ENCODE peak calls at places on chromosomes 13 and 19, in seven cellular contexts. C, Z, J, A, N, M and G are unnamed samples.

GRCh38 chr19:51289635-51290034 is 21.8 kb upstream of the IGLON5 start:
- DNase-seq in C (no peak), A (no peak), N (no peak), J (no peak), M (no peak), Z (no peak), G (no peak)

GRCh38 chr13:112720814-112721197 is 31.0 kb downstream of the ATP11A start:
- DNase-seq in A (no peak), M (no peak), N (no peak), J (no peak), Z (no peak), C (no peak), G (no peak)

GRCh38 chr13:43269037-43269476 is 245.7 kb downstream of the DNAJC15 start:
- DNase-seq in N (peak; percentile 98), A (no peak), Z (no peak), M (peak; percentile 93), C (no peak), J (no peak), G (peak; percentile 94)

GRCh38 chr13:50521750-50522149 is 321.7 kb downstream of the DLEU7 start:
- DNase-seq in M (no peak), C (no peak), A (no peak), J (no peak), N (peak; percentile 30), Z (no peak), G (peak; percentile 73)

GRCh38 chr13:44302233-44302632 is 71.4 kb upstream of the SERP2 start:
- DNase-seq in M (no peak), N (no peak), J (no peak), A (no peak), Z (no peak), C (no peak), G (no peak)

GRCh38 chr13:75705395-75705794 is 69.3 kb downstream of the LMO7 start:
- DNase-seq in J (no peak), Z (no peak), C (no peak), N (peak; percentile 85), M (peak; percentile 81), A (no peak), G (peak; percentile 60)

GRCh38 chr19:40742477-40742876 is 7.8 kb downstream of the ACTMAP start:
- DNase-seq in Z (no peak), J (no peak), A (no peak), C (no peak), N (no peak), M (no peak), G (no peak)

GRCh38 chr13:24112791-24113190 is 47.7 kb upstream of the SPATA13 start:
- DNase-seq in Z (no peak), M (no peak), N (peak; percentile 48), J (no peak), C (no peak), A (no peak), G (peak; percentile 53)

GRCh38 chr13:20127563-20128458 is 33.0 kb downstream of the GJA3 start:
- DNase-seq in N (peak; percentile 16), J (peak; percentile 84), M (peak; percentile 58), Z (peak; percentile 67), C (peak; percentile 72), A (peak; percentile 57), G (peak; percentile 72)

GRCh38 chr13:38223093-38223492 is 126.6 kb upstream of the UFM1 start:
- DNase-seq in M (peak; percentile 1), N (peak; percentile 1), Z (no peak), J (no peak), A (peak; percentile 38), C (peak; percentile 68), G (peak; percentile 31)

GRCh38 chr13:59437902-59438301 is 725.8 kb downstream of the DIAPH3 start:
- DNase-seq in A (no peak), N (peak; percentile 28), M (no peak), Z (no peak), C (no peak), J (no peak), G (no peak)

GRCh38 chr13:100306042-100306441 is 217.1 kb downstream of the PCCA start:
- DNase-seq in M (no peak), C (no peak), N (no peak), Z (no peak), J (no peak), A (no peak), G (no peak)

GRCh38 chr13:79194272-79194671 is 211.8 kb downstream of the RBM26 start:
- DNase-seq in C (no peak), Z (no peak), J (no peak), A (no peak), N (no peak), M (no peak), G (no peak)

GRCh38 chr19:13574933-13575332 is 68.7 kb upstream of the CACNA1A start:
- DNase-seq in N (peak; percentile 39), M (no peak), C (peak; percentile 36), J (peak; percentile 48), Z (peak; percentile 45), A (no peak), G (no peak)

GRCh38 chr13:23960566-23961156 is 63.4 kb upstream of the C1QTNF9B start:
- DNase-seq in A (peak; percentile 23), M (peak; percentile 72), C (peak; percentile 67), J (no peak), N (peak; percentile 60), Z (no peak), G (peak; percentile 63)

GRCh38 chr13:79525051-79525450 is 44.1 kb downstream of the NDFIP2 start:
- DNase-seq in M (no peak), A (no peak), C (no peak), Z (no peak), N (no peak), J (no peak), G (no peak)

GRCh38 chr13:37747071-37747612 is 122.4 kb downstream of the TRPC4 start:
- DNase-seq in C (no peak), M (peak; percentile 59), Z (no peak), J (no peak), A (no peak), N (peak; percentile 87), G (peak; percentile 65)

GRCh38 chr13:110028838-110029621 is 242.6 kb upstream of the IRS2 start:
- DNase-seq in J (no peak), C (no peak), A (no peak), Z (no peak), N (no peak), M (no peak), G (no peak)

GRCh38 chr19:7715671-7716070 is 13.7 kb upstream of the FCER2 start:
- DNase-seq in M (no peak), J (no peak), Z (no peak), A (no peak), N (no peak), C (no peak), G (no peak)

GRCh38 chr13:48400090-48400694 is 12.7 kb downstream of the LPAR6 start:
- DNase-seq in M (peak; percentile 28), A (no peak), J (no peak), Z (no peak), N (no peak), C (no peak), G (peak; percentile 61)

GRCh38 chr13:51589793-51590192 is 5.5 kb downstream of the WDFY2 start:
- DNase-seq in Z (no peak), M (no peak), N (no peak), A (no peak), J (no peak), C (no peak), G (peak; percentile 42)
- H2AK5ac ChIP-seq in Z (no peak overlapping the region), M (no peak overlapping the region), N (no peak overlapping the region), A (no peak overlapping the region), J (no peak overlapping the region), C (no peak overlapping the region), G (no peak overlapping the region)

DNA sequence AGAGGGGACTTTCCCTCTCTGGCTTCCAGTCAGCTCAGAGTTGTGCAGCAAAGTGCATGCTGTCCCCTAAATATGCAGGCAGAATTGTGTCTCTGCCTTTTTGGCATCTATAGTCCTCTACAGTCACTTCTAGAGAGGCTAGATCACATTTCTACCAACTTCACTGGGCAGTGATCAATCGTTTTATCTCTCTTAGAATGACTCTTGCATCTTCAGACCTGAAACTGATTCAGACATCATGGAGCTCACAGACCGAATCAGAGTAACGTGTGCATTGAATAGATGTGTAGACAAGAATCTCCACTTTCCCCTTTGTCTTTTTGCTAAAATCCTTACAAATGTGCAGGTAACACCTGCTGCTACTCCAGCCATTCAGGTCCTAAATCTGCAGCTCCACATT is 6.2 kb downstream of the ZNF253 start:
- DNase-seq in M (no peak), Z (no peak), A (no peak), N (no peak), J (no peak), C (no peak), G (no peak)
- H3K79me1 ChIP-seq in M (no peaks in the 10 kb centered on the region), Z (peaks cover 3% of the 10 kb centered on the region), A (no peaks in the 10 kb centered on the region), N (peaks cover 7% of the 10 kb centered on the region), J (no peaks in the 10 kb centered on the region), C (peaks cover 2% of the 10 kb centered on the region), G (peaks cover 17% of the 10 kb centered on the region)

GRCh38 chr19:29401712-29402421 is 123.9 kb upstream of the VSTM2B start:
- DNase-seq in A (no peak), C (no peak), J (no peak), N (no peak), M (no peak), Z (no peak), G (no peak)

GRCh38 chr19:29404015-29404414 is 121.8 kb upstream of the VSTM2B start:
- DNase-seq in Z (no peak), J (no peak), C (no peak), M (no peak), N (no peak), A (no peak), G (no peak)

GRCh38 chr19:29404951-29405727 is 120.7 kb upstream of the VSTM2B start:
- DNase-seq in Z (peak; percentile 58), N (no peak), J (peak; percentile 67), C (peak; percentile 85), A (peak; percentile 89), M (peak; percentile 80), G (no peak)

GRCh38 chr19:29409121-29409862 is 116.5 kb upstream of the VSTM2B start:
- DNase-seq in J (no peak), Z (no peak), A (no peak), N (no peak), M (no peak), C (no peak), G (no peak)

DNA sequence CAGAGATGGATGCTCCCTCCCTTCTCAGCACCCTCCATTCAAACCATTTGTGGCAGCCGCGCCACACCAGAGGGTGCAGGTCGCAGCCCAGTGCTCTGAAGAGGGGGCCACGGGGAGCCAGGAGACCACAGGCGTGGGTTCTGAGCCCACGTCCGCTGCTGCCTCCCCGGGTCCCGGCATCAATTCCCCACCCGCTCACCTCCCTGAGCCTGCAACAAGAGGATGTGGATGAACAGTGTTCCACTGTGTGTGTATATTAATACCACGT is 120.1 kb upstream of the VSTM2B start:
- DNase-seq in C (no peak), J (no peak), N (no peak), A (no peak), M (no peak), Z (no peak), G (no peak)
- H2AK5ac ChIP-seq in C (no peak overlapping the region), J (no peak overlapping the region), N (no peak overlapping the region), A (peak overlapping the region; percentile 9), M (no peak overlapping the region), Z (no peak overlapping the region), G (no peak overlapping the region)

DNA sequence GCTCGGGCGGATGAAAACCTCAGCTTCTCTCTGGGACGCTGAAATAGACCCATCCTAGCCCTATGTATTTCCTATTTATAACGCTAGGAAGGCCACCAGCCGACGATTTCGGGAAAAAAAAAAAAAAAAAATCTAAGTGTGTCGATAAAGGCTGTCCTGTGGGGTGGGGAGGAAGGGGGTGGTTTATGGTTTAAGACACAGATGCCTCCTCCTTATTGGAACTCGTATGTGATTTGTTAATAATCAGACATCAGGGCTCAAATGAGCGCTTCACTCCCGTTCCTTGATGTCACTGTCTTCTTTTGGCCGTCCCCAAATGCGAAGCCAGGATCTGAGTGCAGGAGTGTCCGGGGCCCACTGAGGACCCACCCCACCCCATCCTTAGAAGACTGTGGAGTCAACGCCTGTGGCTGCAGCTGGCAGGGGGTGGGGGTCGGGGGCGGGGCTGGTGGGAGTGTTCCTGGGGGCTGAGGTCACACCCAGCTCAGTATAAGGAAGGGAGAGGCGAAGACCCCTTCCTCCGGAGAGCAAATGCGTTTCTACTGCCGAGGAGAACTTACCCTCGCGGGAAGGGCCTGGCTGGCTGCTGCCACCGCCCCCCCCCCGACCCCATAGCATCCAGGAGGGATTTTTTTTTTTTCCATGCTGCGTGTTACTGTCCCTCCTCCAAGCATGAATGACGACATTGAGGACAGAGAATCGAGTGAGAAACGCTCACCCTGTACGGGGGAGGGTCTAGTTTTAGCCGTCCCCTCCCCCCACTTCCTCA is 971 bp downstream of the ATCAY start:
- DNase-seq in Z (peak; percentile 59), N (no peak), A (no peak), M (no peak), C (peak; percentile 71), J (peak; percentile 62), G (no peak)
- H3K79me1 ChIP-seq in Z (no peaks in the 10 kb centered on the region), N (no peaks in the 10 kb centered on the region), A (peaks cover 2% of the 10 kb centered on the region), M (no peaks in the 10 kb centered on the region), C (no peaks in the 10 kb centered on the region), J (peaks cover 7% of the 10 kb centered on the region), G (no peaks in the 10 kb centered on the region)